ENCODE peak calls at places on chromosomes 13 and 19, in nine cellular contexts. N is fibroblast of the conjunctiva, P is NCI-H510A treated with DMSO at 0.1 percent for 48 hours, R is EH, I is stromal cell of bone marrow, Z is T-helper 1 cell, L is tibial nerve, W is left ventricle myocardium inferior, J is heart left ventricle. A is an unnamed sample.

GRCh38 chr13:104483631-104484030 is 1417.4 kb upstream of the SLC10A2 start:
- DNase-seq in N (no peak), P (no peak), R (no peak), I (no peak), Z (no peak), L (no peak), W (no peak), J (no peak), A (no peak)

GRCh38 chr19:28881616-28882015 is 331.3 kb downstream of the UQCRFS1 start:
- DNase-seq in N (no peak), P (peak; percentile 8), R (no peak), I (no peak), Z (no peak), L (no peak), W (no peak), J (no peak), A (no peak)

GRCh38 chr19:49469828-49470614 is 4.0 kb upstream of the FLT3LG start:
- DNase-seq in N (no peak), P (no peak), R (no peak), I (no peak), Z (peak; percentile 68), L (no peak), W (no peak), J (peak; percentile 77), A (no peak)

GRCh38 chr13:113034451-113035208 is 65.6 kb downstream of the MCF2L start:
- DNase-seq in N (peak; percentile 32), P (no peak), R (peak; percentile 63), I (peak; percentile 54), Z (no peak), L (peak; percentile 53), W (no peak), J (peak; percentile 61), A (no peak)

GRCh38 chr19:38194061-38194701 is 29.8 kb downstream of the DPF1 start:
- DNase-seq in N (no peak), P (peak; percentile 61), R (no peak), I (no peak), Z (no peak), L (no peak), W (no peak), J (no peak), A (no peak)

GRCh38 chr13:70183041-70183440 is 74.8 kb upstream of the KLHL1 start:
- DNase-seq in N (no peak), P (no peak), R (no peak), I (peak; percentile 4), Z (no peak), L (no peak), W (no peak), J (no peak), A (no peak)

GRCh38 chr13:75612354-75612753 is 23.8 kb upstream of the LMO7 start:
- DNase-seq in N (no peak), P (no peak), R (peak; percentile 59), I (no peak), Z (no peak), L (no peak), W (no peak), J (no peak), A (no peak)

GRCh38 chr13:60448907-60449510 is 52.0 kb downstream of the TDRD3 start:
- DNase-seq in N (peak; percentile 51), P (no peak), R (peak; percentile 49), I (peak; percentile 41), Z (no peak), L (peak; percentile 70), W (no peak), J (no peak), A (no peak)

GRCh38 chr13:73765651-73766384 is 368.4 kb downstream of the KLF12 start:
- DNase-seq in N (no peak), P (peak; percentile 12), R (peak; percentile 18), I (no peak), Z (peak; percentile 71), L (peak; percentile 66), W (peak; percentile 84), J (peak; percentile 92), A (peak; percentile 31)

GRCh38 chr13:110813646-110814624 is 100.4 kb downstream of the ING1 start:
- DNase-seq in N (no peak), P (no peak), R (peak; percentile 11), I (no peak), Z (no peak), L (no peak), W (no peak), J (no peak), A (no peak)

GRCh38 chr13:111066544-111066943 is 48.6 kb upstream of the ARHGEF7 start:
- DNase-seq in N (no peak), P (no peak), R (no peak), I (no peak), Z (no peak), L (no peak), W (peak; percentile 30), J (no peak), A (no peak)

GRCh38 chr19:37986048-37986750 is 79.2 kb downstream of the SIPA1L3 start:
- DNase-seq in N (no peak), P (no peak), R (no peak), I (no peak), Z (no peak), L (no peak), W (no peak), J (no peak), A (no peak)

GRCh38 chr13:23695196-23695595 is 125.0 kb downstream of the TNFRSF19 start:
- DNase-seq in N (no peak), P (no peak), R (no peak), I (no peak), Z (no peak), L (no peak), W (no peak), J (no peak), A (no peak)

GRCh38 chr19:47190167-47190727 is 40.8 kb downstream of the BBC3 start:
- DNase-seq in N (peak; percentile 66), P (peak; percentile 71), R (peak; percentile 81), I (no peak), Z (peak; percentile 41), L (no peak), W (peak; percentile 21), J (no peak), A (no peak)

GRCh38 chr19:3443840-3444694 is 36.3 kb downstream of the SMIM24 start:
- DNase-seq in N (no peak), P (no peak), R (peak; percentile 62), I (no peak), Z (no peak), L (no peak), W (peak; percentile 78), J (peak; percentile 79), A (no peak)

GRCh38 chr13:26425439-26426358 is 131.8 kb upstream of the WASF3 start:
- DNase-seq in N (no peak), P (peak; percentile 46), R (peak; percentile 32), I (peak; percentile 4), Z (no peak), L (no peak), W (no peak), J (no peak), A (no peak)

GRCh38 chr19:50512112-50512998 is 1.4 kb downstream of the ASPDH start:
- DNase-seq in N (no peak), P (no peak), R (no peak), I (no peak), Z (no peak), L (no peak), W (no peak), J (peak; percentile 72), A (no peak)

GRCh38 chr13:26759907-26760834 is at the start of gene GPR12:
- DNase-seq in N (no peak), P (no peak), R (no peak), I (no peak), Z (no peak), L (no peak), W (no peak), J (no peak), A (no peak)

GRCh38 chr19:38878575-38879399 is 712 bp upstream of the RINL start:
- DNase-seq in N (no peak), P (no peak), R (no peak), I (no peak), Z (no peak), L (no peak), W (no peak), J (peak; percentile 41), A (no peak)

GRCh38 chr13:59746291-59746962 is 417.3 kb downstream of the DIAPH3 start:
- DNase-seq in N (no peak), P (no peak), R (peak; percentile 77), I (peak; percentile 66), Z (no peak), L (no peak), W (no peak), J (no peak), A (no peak)

GRCh38 chr19:6710273-6711077 is 10.0 kb downstream of the C3 start:
- DNase-seq in N (no peak), P (no peak), R (no peak), I (no peak), Z (no peak), L (no peak), W (no peak), J (no peak), A (no peak)

GRCh38 chr13:101455863-101456262 is 3.4 kb downstream of the ITGBL1 start:
- DNase-seq in N (peak; percentile 77), P (no peak), R (peak; percentile 94), I (peak; percentile 80), Z (no peak), L (no peak), W (no peak), J (no peak), A (no peak)

GRCh38 chr19:15107056-15108010 is at the start of gene SYDE1:
- DNase-seq in N (peak; percentile 31), P (no peak), R (peak; percentile 87), I (peak; percentile 52), Z (no peak), L (no peak), W (peak; percentile 56), J (peak; percentile 73), A (no peak)

GRCh38 chr13:98150836-98151489 is 8.1 kb downstream of the FARP1 start:
- DNase-seq in N (no peak), P (no peak), R (no peak), I (no peak), Z (no peak), L (no peak), W (no peak), J (no peak), A (no peak)

GRCh38 chr19:10292206-10292788 is 2.5 kb downstream of the ICAM5 start:
- DNase-seq in N (peak; percentile 16), P (no peak), R (peak; percentile 87), I (no peak), Z (peak; percentile 65), L (peak; percentile 61), W (peak; percentile 78), J (peak; percentile 92), A (no peak)

GRCh38 chr13:48888613-48889012 is 87.1 kb upstream of the FNDC3A start:
- DNase-seq in N (no peak), P (no peak), R (no peak), I (no peak), Z (no peak), L (no peak), W (no peak), J (no peak), A (no peak)

GRCh38 chr19:5080030-5080644 is 111.2 kb downstream of the KDM4B start:
- DNase-seq in N (no peak), P (peak; percentile 82), R (no peak), I (no peak), Z (no peak), L (no peak), W (no peak), J (no peak), A (no peak)

GRCh38 chr19:12665281-12665573 is 1.3 kb downstream of the MAN2B1 start:
- DNase-seq in N (no peak), P (no peak), R (no peak), I (no peak), Z (peak; percentile 45), L (no peak), W (peak; percentile 55), J (peak; percentile 78), A (no peak)

GRCh38 chr13:53250272-53250875 is 221.8 kb downstream of the OLFM4 start:
- DNase-seq in N (peak; percentile 47), P (peak; percentile 69), R (peak; percentile 71), I (peak; percentile 59), Z (no peak), L (peak; percentile 68), W (no peak), J (no peak), A (peak; percentile 11)

GRCh38 chr19:7970716-7971448 is 27.4 kb upstream of the TIMM44 start:
- DNase-seq in N (no peak), P (no peak), R (peak; percentile 52), I (peak; percentile 10), Z (peak; percentile 8), L (peak; percentile 23), W (no peak), J (peak; percentile 48), A (no peak)

GRCh38 chr13:96053003-96053703 is at the start of gene UGGT2:
- DNase-seq in N (peak; percentile 92), P (peak; percentile 91), R (peak; percentile 95), I (peak; percentile 89), Z (no peak), L (peak; percentile 85), W (peak; percentile 96), J (peak; percentile 98), A (peak; percentile 76)

A was measured in brain pericyte.